ENCODE peak calls at places on chromosomes 11 and 22, in nine cellular contexts. M, O, U, S, I, Z, H, L and R are unnamed samples.

GRCh38 chr11:12599408-12600143 is 74.6 kb upstream of the TEAD1 start:
- DNase-seq in M (no peak), O (no peak), U (no peak), S (peak; percentile 77), I (peak; percentile 35), Z (no peak), H (peak; percentile 64), L (no peak), R (no peak)

GRCh38 chr11:43823316-43823715 is 57.3 kb upstream of the ALKBH3 start:
- DNase-seq in M (no peak), O (no peak), U (no peak), S (no peak), I (no peak), Z (no peak), H (no peak), L (no peak), R (no peak)

GRCh38 chr11:9701799-9702198 is 37.9 kb downstream of the SWAP70 start:
- DNase-seq in M (no peak), O (no peak), U (no peak), S (no peak), I (no peak), Z (no peak), H (no peak), L (no peak), R (no peak)

GRCh38 chr11:107050126-107050525 is 31.9 kb upstream of the GUCY1A2 start:
- DNase-seq in M (no peak), O (no peak), U (no peak), S (no peak), I (no peak), Z (no peak), H (no peak), L (no peak), R (no peak)

GRCh38 chr11:88208742-88209141 is 33.5 kb upstream of the RAB38 start:
- DNase-seq in M (no peak), O (no peak), U (no peak), S (no peak), I (peak; percentile 21), Z (no peak), H (no peak), L (no peak), R (no peak)

GRCh38 chr11:13962562-13963168 is at the start of gene SPON1:
- DNase-seq in M (peak; percentile 54), O (no peak), U (peak; percentile 42), S (no peak), I (no peak), Z (no peak), H (no peak), L (no peak), R (no peak)

GRCh38 chr11:71241721-71242259 is 10.6 kb downstream of the SHANK2 start:
- DNase-seq in M (no peak), O (no peak), U (no peak), S (no peak), I (no peak), Z (no peak), H (no peak), L (no peak), R (no peak)

GRCh38 chr11:130448416-130449068 is at the start of gene ADAMTS15:
- DNase-seq in M (peak; percentile 79), O (peak; percentile 91), U (peak; percentile 58), S (peak; percentile 92), I (peak; percentile 87), Z (peak; percentile 73), H (peak; percentile 41), L (peak; percentile 94), R (peak; percentile 73)

GRCh38 chr11:121237686-121238658 is 54.6 kb upstream of the SC5D start:
- DNase-seq in M (no peak), O (no peak), U (peak; percentile 34), S (no peak), I (peak; percentile 58), Z (no peak), H (peak; percentile 33), L (peak; percentile 94), R (peak; percentile 63)

GRCh38 chr22:47122441-47123000 is 360.1 kb downstream of the TBC1D22A start:
- DNase-seq in M (no peak), O (no peak), U (no peak), S (no peak), I (no peak), Z (no peak), H (no peak), L (no peak), R (no peak)

GRCh38 chr11:85810871-85811611 is at the start of gene SYTL2:
- DNase-seq in M (peak; percentile 81), O (peak; percentile 71), U (peak; percentile 39), S (peak; percentile 85), I (peak; percentile 72), Z (no peak), H (peak; percentile 74), L (peak; percentile 71), R (no peak)